ENCODE peak calls at places on chromosomes 7 and 10, in eight cellular contexts. R, E, B, I, T, D, P and K are unnamed samples.

GRCh38 chr10:64537931-64538330 is 1016.7 kb downstream of the REEP3 start:
- DNase-seq in T (no peak), D (no peak), R (no peak), E (no peak), I (no peak), P (no peak), B (no peak), K (no peak)

GRCh38 chr7:47508389-47509380 is 73.2 kb downstream of the TNS3 start:
- DNase-seq in T (no peak), P (no peak), B (no peak), I (no peak), E (no peak), R (no peak), D (no peak), K (no peak)

GRCh38 chr7:68722044-68722443 is 876.2 kb upstream of the AUTS2 start:
- DNase-seq in I (no peak), E (no peak), T (no peak), D (no peak), P (no peak), R (no peak), B (no peak), K (no peak)

GRCh38 chr10:132544744-132545658 is 7.4 kb downstream of the INPP5A start:
- DNase-seq in I (no peak), D (no peak), T (no peak), R (no peak), E (no peak), P (no peak), B (no peak), K (no peak)

GRCh38 chr7:143345428-143345900 is 17.0 kb downstream of the FAM131B start:
- DNase-seq in I (peak; percentile 61), P (no peak), E (peak; percentile 78), R (no peak), T (no peak), B (peak; percentile 28), D (peak; percentile 37), K (peak; percentile 55)

GRCh38 chr7:5822742-5823503 is 41.5 kb upstream of the RNF216 start:
- DNase-seq in I (peak; percentile 91), R (peak; percentile 91), B (peak; percentile 92), E (peak; percentile 89), T (peak; percentile 42), P (peak; percentile 90), D (peak; percentile 94), K (peak; percentile 88)

GRCh38 chr10:7696545-7696944 is 6.6 kb upstream of the ITIH2 start:
- DNase-seq in I (no peak), P (peak; percentile 56), B (peak; percentile 4), R (no peak), D (peak; percentile 23), E (no peak), T (no peak), K (no peak)

GRCh38 chr7:17466201-17466600 is 167.7 kb downstream of the AHR start:
- DNase-seq in B (no peak), D (peak; percentile 39), T (no peak), P (no peak), R (no peak), E (no peak), I (no peak), K (no peak)